ENCODE peak calls at places on chromosomes 4 and X, in four cellular contexts. One of them, this sample, is unnamed.

GRCh38 chr4:25792200-25792791 is 70.5 kb downstream of the SEL1L3 start:
- DNase-seq in fibroblast of lung: no peak
- DNase-seq in esophagus squamous epithelium: no peak
- DNase-seq in IMR-90: no peak
- DNase-seq in this sample: no peak

GRCh38 chrX:130386408-130386808 is 934 bp upstream of the GPR119 start:
- DNase-seq in fibroblast of lung: no peak
- DNase-seq in esophagus squamous epithelium: no peak
- DNase-seq in IMR-90: no peak
- DNase-seq in this sample: no peak

GRCh38 chrX:34585561-34585960 is 71.5 kb downstream of the TMEM47 start:
- DNase-seq in fibroblast of lung: no peak
- DNase-seq in esophagus squamous epithelium: no peak
- DNase-seq in IMR-90: no peak
- DNase-seq in this sample: no peak

GRCh38 chr4:106529348-106530033 is 160.9 kb upstream of the GIMD1 start:
- DNase-seq in fibroblast of lung: no peak
- DNase-seq in esophagus squamous epithelium: no peak
- DNase-seq in IMR-90: peak; percentile 1
- DNase-seq in this sample: no peak

GRCh38 chr4:73911746-73912145 is 42.6 kb downstream of the CXCL1 start:
- DNase-seq in fibroblast of lung: no peak
- DNase-seq in esophagus squamous epithelium: no peak
- DNase-seq in IMR-90: no peak
- DNase-seq in this sample: no peak

GRCh38 chr4:8688908-8689445 is 96.4 kb downstream of the CPZ start:
- DNase-seq in fibroblast of lung: no peak
- DNase-seq in esophagus squamous epithelium: no peak
- DNase-seq in IMR-90: no peak
- DNase-seq in this sample: no peak

GRCh38 chrX:28979876-28980275 is 392.6 kb downstream of the IL1RAPL1 start:
- DNase-seq in fibroblast of lung: no peak
- DNase-seq in esophagus squamous epithelium: no peak
- DNase-seq in IMR-90: no peak
- DNase-seq in this sample: no peak

GRCh38 chrX:13658602-13659001 is 5.7 kb downstream of the TCEANC start:
- DNase-seq in fibroblast of lung: peak; percentile 73
- DNase-seq in esophagus squamous epithelium: no peak
- DNase-seq in IMR-90: peak; percentile 73
- DNase-seq in this sample: no peak

GRCh38 chr4:174764105-174764729 is 64.8 kb downstream of the GLRA3 start:
- DNase-seq in fibroblast of lung: peak; percentile 68
- DNase-seq in esophagus squamous epithelium: no peak
- DNase-seq in IMR-90: peak; percentile 40
- DNase-seq in this sample: no peak

GRCh38 chr4:69601065-69601464 is 38.4 kb downstream of the UGT2A2 start:
- DNase-seq in fibroblast of lung: no peak
- DNase-seq in esophagus squamous epithelium: no peak
- DNase-seq in IMR-90: no peak
- DNase-seq in this sample: no peak

GRCh38 chr4:124203613-124204284 is 508.8 kb downstream of the ANKRD50 start:
- DNase-seq in fibroblast of lung: peak; percentile 86
- DNase-seq in esophagus squamous epithelium: no peak
- DNase-seq in IMR-90: peak; percentile 85
- DNase-seq in this sample: no peak

GRCh38 chr4:124199755-124200154 is 512.8 kb downstream of the ANKRD50 start:
- DNase-seq in fibroblast of lung: peak; percentile 66
- DNase-seq in esophagus squamous epithelium: no peak
- DNase-seq in IMR-90: peak; percentile 66
- DNase-seq in this sample: no peak

GRCh38 chr4:124199185-124199584 is 513.3 kb downstream of the ANKRD50 start:
- DNase-seq in fibroblast of lung: no peak
- DNase-seq in esophagus squamous epithelium: no peak
- DNase-seq in IMR-90: no peak
- DNase-seq in this sample: no peak

GRCh38 chr4:124206779-124207605 is 505.5 kb downstream of the ANKRD50 start:
- DNase-seq in fibroblast of lung: peak; percentile 62
- DNase-seq in esophagus squamous epithelium: no peak
- DNase-seq in IMR-90: peak; percentile 46
- DNase-seq in this sample: peak; percentile 18

GRCh38 chr4:124202106-124202505 is 510.4 kb downstream of the ANKRD50 start:
- DNase-seq in fibroblast of lung: peak; percentile 77
- DNase-seq in esophagus squamous epithelium: no peak
- DNase-seq in IMR-90: peak; percentile 50
- DNase-seq in this sample: no peak
- TF ChIP-seq CTCF in fibroblast of lung: peak; percentile 24
- TF ChIP-seq CTCF in esophagus squamous epithelium: peak; percentile 38
- TF ChIP-seq CTCF in IMR-90: no peak
- TF ChIP-seq CTCF in this sample: no peak

DNA sequence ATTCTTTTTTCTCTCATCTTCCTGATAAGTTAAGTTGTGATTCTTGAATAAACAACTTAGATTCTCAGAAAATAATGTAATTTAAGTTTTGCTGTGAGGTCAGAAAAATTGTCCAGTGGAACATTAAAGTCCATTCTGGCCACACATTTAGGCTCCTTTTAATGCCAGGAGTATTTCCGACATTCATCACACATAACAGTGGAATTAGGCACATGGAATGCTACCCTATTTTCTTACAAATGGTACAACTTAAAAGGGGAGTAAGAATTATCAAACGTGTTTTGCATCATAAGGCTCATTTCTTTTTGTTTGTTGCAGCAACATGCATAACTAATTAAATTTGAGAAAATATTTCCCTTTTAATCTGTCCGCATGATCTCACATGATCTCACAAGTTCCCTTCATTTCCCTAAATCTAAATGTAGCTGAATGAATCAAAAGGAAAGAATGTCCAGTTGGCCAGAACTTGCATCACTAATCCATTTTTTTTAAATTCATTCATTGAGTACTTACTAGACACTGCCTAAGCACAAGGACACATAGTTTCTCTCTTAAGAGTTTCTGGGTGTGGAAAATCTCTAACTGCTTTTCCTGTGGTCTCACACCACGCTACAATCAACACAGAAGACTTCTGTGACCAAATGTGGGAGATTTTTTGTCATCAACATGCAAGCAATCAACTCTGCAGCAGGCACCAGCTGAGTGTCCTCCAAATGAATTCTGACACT is 22.0 kb downstream of the SPARCL1 start:
- DNase-seq in fibroblast of lung: peak; percentile 92
- DNase-seq in esophagus squamous epithelium: no peak
- DNase-seq in IMR-90: peak; percentile 85
- DNase-seq in this sample: no peak
- H3K27ac ChIP-seq in fibroblast of lung: peak overlapping the region; percentile 67
- H3K27ac ChIP-seq in esophagus squamous epithelium: peak overlapping the region; percentile 81
- H3K27ac ChIP-seq in IMR-90: peak overlapping the region; percentile 3
- H3K27ac ChIP-seq in this sample: peak overlapping the region; percentile 73

DNA sequence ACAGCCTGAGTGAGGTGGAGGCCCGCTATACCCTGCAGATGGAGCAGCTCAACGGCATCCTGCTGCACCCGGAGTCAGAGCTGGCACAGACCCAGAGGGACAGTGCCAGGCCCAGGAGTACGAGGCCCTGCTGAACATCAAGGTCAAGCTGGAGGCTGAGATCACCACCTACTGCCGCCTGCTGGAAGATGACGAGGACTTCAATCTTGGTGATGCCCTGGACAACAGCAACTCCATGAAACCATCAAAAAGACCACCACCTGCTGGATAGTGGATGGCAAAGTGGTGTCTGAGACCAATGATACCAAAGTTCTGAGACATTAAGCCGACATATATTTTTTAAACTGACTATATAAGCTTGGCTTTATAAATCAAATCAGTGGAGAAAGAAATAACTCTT is 73.3 kb upstream of the HHIP start:
- DNase-seq in fibroblast of lung: no peak
- DNase-seq in esophagus squamous epithelium: no peak
- DNase-seq in IMR-90: no peak
- DNase-seq in this sample: no peak
- TF ChIP-seq CTCF in fibroblast of lung: no peak
- TF ChIP-seq CTCF in esophagus squamous epithelium: no peak
- TF ChIP-seq CTCF in IMR-90: no peak
- TF ChIP-seq CTCF in this sample: no peak

DNA sequence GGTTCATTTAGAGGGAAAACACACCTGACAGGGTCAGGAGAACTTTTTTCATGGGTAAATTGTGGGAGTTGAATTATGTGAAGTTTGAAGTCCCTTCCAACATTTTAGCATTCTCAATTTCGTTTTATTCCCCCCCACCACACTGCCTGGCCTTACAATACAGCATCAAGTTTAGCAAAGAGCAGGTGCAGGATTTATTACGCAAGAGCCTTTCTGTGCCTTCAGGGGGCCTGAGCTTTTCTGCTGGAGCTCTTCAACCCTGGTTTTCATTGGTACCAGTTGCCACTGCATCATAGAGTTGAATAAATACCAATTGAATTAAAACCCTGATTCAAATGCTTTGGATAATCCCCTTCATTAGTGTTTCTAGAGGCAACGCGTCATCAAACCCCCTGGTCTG is 43.7 kb upstream of the KIT start:
- DNase-seq in fibroblast of lung: no peak
- DNase-seq in esophagus squamous epithelium: no peak
- DNase-seq in IMR-90: no peak
- DNase-seq in this sample: no peak
- H3K27ac ChIP-seq in fibroblast of lung: no peak overlapping the region
- H3K27ac ChIP-seq in esophagus squamous epithelium: no peak overlapping the region
- H3K27ac ChIP-seq in IMR-90: no peak overlapping the region
- H3K27ac ChIP-seq in this sample: no peak overlapping the region

GRCh38 chr4:155972098-155972497 is 18.4 kb upstream of the CTSO start:
- DNase-seq in fibroblast of lung: peak; percentile 55
- DNase-seq in esophagus squamous epithelium: no peak
- DNase-seq in IMR-90: peak; percentile 38
- DNase-seq in this sample: no peak
- TF ChIP-seq CTCF in fibroblast of lung: peak; percentile 55
- TF ChIP-seq CTCF in esophagus squamous epithelium: no peak
- TF ChIP-seq CTCF in IMR-90: peak; percentile 46
- TF ChIP-seq CTCF in this sample: no peak

GRCh38 chr4:133151301-133151680 is 2.2 kb downstream of the PCDH10 start:
- DNase-seq in fibroblast of lung: peak; percentile 15
- DNase-seq in esophagus squamous epithelium: no peak
- DNase-seq in IMR-90: no peak
- DNase-seq in this sample: no peak
- H3K27ac ChIP-seq in fibroblast of lung: no peak overlapping the region
- H3K27ac ChIP-seq in esophagus squamous epithelium: no peak overlapping the region
- H3K27ac ChIP-seq in IMR-90: no peak overlapping the region
- H3K27ac ChIP-seq in this sample: no peak overlapping the region